ENCODE peak calls at places on chromosomes 1 and 21, in five cellular contexts. K is caudate nucleus, P is astrocyte, T is hippocampal formation, H is cardiac muscle cell. S is an unnamed sample.

GRCh38 chr1:94773931-94774422 is 46.2 kb upstream of the SLC44A3 start:
- DNase-seq in K (no peak), P (peak), T (no peak), H (peak), S (no peak)

GRCh38 chr1:91406773-91407389 is 2.2 kb upstream of the HFM1 start:
- DNase-seq in K (no peak), P (no peak), T (no peak), H (peak), S (peak)

GRCh38 chr1:9228589-9228988 is 6.0 kb upstream of the H6PD start:
- DNase-seq in K (no peak), P (no peak), T (no peak), H (no peak), S (no peak)

GRCh38 chr21:35163381-35163780 is 114.3 kb upstream of the RUNX1 start:
- DNase-seq in K (no peak), P (peak), T (no peak), H (peak), S (no peak)

GRCh38 chr1:8712413-8713229 is 104.8 kb downstream of the RERE start:
- DNase-seq in K (no peak), P (peak), T (peak), H (peak), S (peak)

GRCh38 chr1:32291145-32291707 is 657 bp upstream of the HDAC1 start:
- DNase-seq in K (no peak), P (peak), T (no peak), H (peak), S (peak)

GRCh38 chr1:110098222-110099026 is 13.8 kb upstream of the UBL4B start:
- DNase-seq in K (no peak), P (no peak), T (no peak), H (no peak), S (no peak)

GRCh38 chr1:183272390-183272801 is 86.3 kb downstream of the LAMC2 start:
- DNase-seq in K (no peak), P (peak), T (no peak), H (peak), S (peak)

GRCh38 chr1:85398391-85399064 is 66.4 kb downstream of the DDAH1 start:
- DNase-seq in K (no peak), P (peak), T (no peak), H (peak), S (peak)

GRCh38 chr1:180936110-180937011 is 23.7 kb downstream of the KIAA1614 start:
- DNase-seq in K (no peak), P (no peak), T (no peak), H (no peak), S (no peak)

GRCh38 chr1:244802041-244802440 is 33.4 kb upstream of the COX20 start:
- DNase-seq in K (no peak), P (no peak), T (no peak), H (no peak), S (no peak)

GRCh38 chr1:224433671-224434446 is 738 bp downstream of the WDR26 start:
- DNase-seq in K (no peak), P (no peak), T (peak), H (peak), S (peak)

GRCh38 chr1:203905275-203905674 is 43.9 kb downstream of the SNRPE start:
- DNase-seq in K (no peak), P (no peak), T (no peak), H (no peak), S (no peak)

GRCh38 chr1:234221601-234222000 is 151.7 kb upstream of the COA6 start:
- DNase-seq in K (no peak), P (no peak), T (no peak), H (no peak), S (no peak)

GRCh38 chr21:44666401-44667320 is at the start of gene KRTAP12-2:
- DNase-seq in K (no peak), P (no peak), T (no peak), H (no peak), S (no peak)

GRCh38 chr1:2050482-2050792 is 226 bp downstream of the PRKCZ start:
- DNase-seq in K (no peak), P (no peak), T (no peak), H (no peak), S (no peak)

GRCh38 chr1:201399352-201400126 is 415 bp upstream of the LAD1 start:
- DNase-seq in K (no peak), P (no peak), T (no peak), H (peak), S (no peak)

GRCh38 chr1:147526501-147526900 is 14.8 kb upstream of the BCL9 start:
- DNase-seq in K (no peak), P (no peak), T (no peak), H (no peak), S (no peak)

GRCh38 chr1:201584510-201584991 is 45.6 kb downstream of the NAV1 start:
- DNase-seq in K (no peak), P (peak), T (no peak), H (peak), S (no peak)

GRCh38 chr1:3473381-3473844 is 18.9 kb downstream of the ARHGEF16 start:
- DNase-seq in K (no peak), P (peak), T (no peak), H (peak), S (no peak)

GRCh38 chr1:202179828-202180750 is 13.5 kb upstream of the LGR6 start:
- DNase-seq in K (no peak), P (no peak), T (no peak), H (no peak), S (no peak)

GRCh38 chr1:2595812-2596529 is 9.4 kb downstream of the PRXL2B start:
- DNase-seq in K (no peak), P (no peak), T (no peak), H (no peak), S (no peak)

GRCh38 chr1:233972563-233972950 is 68.1 kb downstream of the SLC35F3 start:
- DNase-seq in K (no peak), P (no peak), T (no peak), H (no peak), S (no peak)

GRCh38 chr1:12475947-12476346 is 142.1 kb downstream of the DHRS3 start:
- DNase-seq in K (no peak), P (peak), T (no peak), H (peak), S (no peak)

GRCh38 chr1:117815105-117815812 is 114.2 kb downstream of the GDAP2 start:
- DNase-seq in K (no peak), P (peak), T (peak), H (peak), S (no peak)

GRCh38 chr1:53043271-53043670 is 18.7 kb upstream of the PODN start:
- DNase-seq in K (no peak), P (peak), T (no peak), H (peak), S (no peak)

GRCh38 chr1:231497629-231498152 is 30.8 kb upstream of the TSNAX start:
- DNase-seq in K (no peak), P (no peak), T (no peak), H (no peak), S (no peak)

S was measured in dermis microvascular lymphatic vessel endothelial cell.